ENCODE peak calls at places on chromosomes 1 and 21, in six cellular contexts. G is mesothelial cell of epicardium; U is thoracic aorta; Q is activated naive CD4-positive, alpha-beta T cell; D is head of caudate nucleus; P is NCI-H2081. T is an unnamed sample.

GRCh38 chr1:201226859-201227488 is 36.4 kb downstream of the IGFN1 start:
- DNase-seq in Q (no peak), P (no peak), D (no peak), U (no peak), G (no peak), T (no peak)

GRCh38 chr1:222095606-222096475 is 354.0 kb upstream of the DUSP10 start:
- DNase-seq in P (peak), G (no peak), D (peak), U (no peak), Q (peak), T (no peak)

GRCh38 chr1:226723640-226724532 is 15.2 kb downstream of the ITPKB start:
- DNase-seq in P (peak), Q (no peak), G (no peak), D (no peak), U (no peak), T (peak)

GRCh38 chr1:32142446-32143301 is 34.8 kb downstream of the KPNA6 start:
- DNase-seq in P (peak), Q (no peak), G (no peak), D (no peak), U (no peak), T (peak)

GRCh38 chr1:241834733-241835377 is 13.1 kb upstream of the EXO1 start:
- DNase-seq in U (no peak), Q (no peak), P (peak), D (no peak), G (no peak), T (peak)

GRCh38 chr1:93775224-93775623 is 93.6 kb upstream of the BCAR3 start:
- DNase-seq in D (no peak), Q (no peak), P (no peak), U (no peak), G (no peak), T (no peak)

GRCh38 chr21:45864436-45864835 is 117.1 kb upstream of the COL6A1 start:
- DNase-seq in P (no peak), D (no peak), G (no peak), Q (no peak), U (no peak), T (no peak)

GRCh38 chr21:45296638-45297037 is 8.9 kb upstream of the POFUT2 start:
- DNase-seq in G (no peak), P (no peak), Q (no peak), U (no peak), D (peak), T (no peak)

GRCh38 chr1:54548389-54549044 is 489 bp downstream of the ACOT11 start:
- DNase-seq in D (no peak), U (no peak), Q (no peak), P (no peak), G (no peak), T (no peak)

GRCh38 chr21:46189213-46189958 is 5.1 kb upstream of the SPATC1L start:
- DNase-seq in U (no peak), P (no peak), G (no peak), Q (no peak), D (peak), T (no peak)

GRCh38 chr1:42167611-42168396 is 3.3 kb upstream of the GUCA2A start:
- DNase-seq in U (no peak), D (no peak), P (no peak), G (no peak), Q (no peak), T (no peak)

GRCh38 chr1:241813768-241814270 is 34.2 kb upstream of the EXO1 start:
- DNase-seq in G (no peak), P (no peak), Q (no peak), D (no peak), U (no peak), T (no peak)

GRCh38 chr1:9960705-9961562 is 17.7 kb downstream of the NMNAT1 start:
- DNase-seq in P (no peak), Q (no peak), G (no peak), D (no peak), U (no peak), T (no peak)

GRCh38 chr1:39995973-39996393 is 41.0 kb downstream of the MFSD2A start:
- DNase-seq in G (no peak), D (no peak), U (no peak), Q (no peak), P (no peak), T (no peak)

GRCh38 chr1:61842863-61843514 is 100.7 kb downstream of the PATJ start:
- DNase-seq in Q (no peak), G (no peak), P (no peak), D (no peak), U (no peak), T (no peak)

GRCh38 chr1:179001451-179001850 is 24.2 kb upstream of the FAM20B start:
- DNase-seq in Q (no peak), P (no peak), D (no peak), U (no peak), G (no peak), T (no peak)

GRCh38 chr1:89310976-89311375 is 38.3 kb upstream of the GBP5 start:
- DNase-seq in G (no peak), U (no peak), P (no peak), Q (no peak), D (no peak), T (no peak)

GRCh38 chr1:15919316-15919715 is 56.6 kb downstream of the ZBTB17 start:
- DNase-seq in P (no peak), D (no peak), U (no peak), Q (no peak), G (no peak), T (peak)

GRCh38 chr1:90413519-90413918 is 303.6 kb downstream of the BARHL2 start:
- DNase-seq in D (no peak), G (no peak), P (no peak), U (no peak), Q (no peak), T (no peak)

GRCh38 chr1:54833146-54833545 is 32.0 kb upstream of the TTC22 start:
- DNase-seq in G (no peak), P (no peak), Q (no peak), U (no peak), D (no peak), T (no peak)

T was measured in astrocyte of the cerebellum.